ENCODE peak calls at places on chromosomes 6 and 20, in seven cellular contexts. H is IMR-90, Y is H9, A is mesendoderm, N is H1, D is mesenchymal stem cell, K is trophoblast cell. L is an unnamed sample.

GRCh38 chr6:154555075-154555677 is 44.7 kb upstream of the CNKSR3 start:
- DNase-seq in K (no peak), Y (no peak), D (peak; percentile 23), A (peak; percentile 64), H (peak; percentile 8), N (no peak), L (no peak)

GRCh38 chr6:84979541-84979940 is 215.1 kb upstream of the TBX18 start:
- DNase-seq in K (no peak), H (no peak), D (no peak), N (no peak), Y (no peak), A (peak; percentile 6), L (no peak)

GRCh38 chr6:45483021-45483420 is 105.3 kb upstream of the SUPT3H start:
- DNase-seq in K (no peak), N (no peak), Y (no peak), A (no peak), H (peak; percentile 98), D (peak; percentile 98), L (no peak)

GRCh38 chr6:139547082-139547776 is 172.8 kb upstream of the CITED2 start:
- DNase-seq in N (no peak), Y (no peak), K (no peak), D (peak; percentile 35), A (no peak), H (no peak), L (no peak)

GRCh38 chr6:54074591-54075195 is 36.5 kb upstream of the MLIP start:
- DNase-seq in A (peak; percentile 70), H (no peak), Y (no peak), D (no peak), K (peak; percentile 77), N (no peak), L (no peak)

GRCh38 chr6:41877051-41877680 is 18.0 kb downstream of the USP49 start:
- DNase-seq in K (no peak), H (no peak), D (no peak), A (no peak), N (no peak), Y (no peak), L (no peak)

GRCh38 chr6:89433637-89434499 is 916 bp downstream of the ANKRD6 start:
- DNase-seq in Y (no peak), H (no peak), D (no peak), N (no peak), A (peak; percentile 86), K (peak; percentile 19), L (no peak)

GRCh38 chr6:81708306-81708705 is 44.2 kb downstream of the TENT5A start:
- DNase-seq in N (peak; percentile 59), K (no peak), H (no peak), D (no peak), Y (peak; percentile 38), A (peak; percentile 93), L (peak; percentile 47)

GRCh38 chr6:131682427-131682826 is 18.8 kb downstream of the OR2A4 start:
- DNase-seq in K (no peak), Y (no peak), N (no peak), A (no peak), D (no peak), H (peak; percentile 17), L (no peak)

GRCh38 chr20:56731041-56731440 is 101.9 kb downstream of the TFAP2C start:
- DNase-seq in H (no peak), N (no peak), A (no peak), D (no peak), Y (no peak), K (no peak), L (no peak)

GRCh38 chr6:82863771-82864170 is 201.9 kb downstream of the UBE3D start:
- DNase-seq in Y (no peak), H (no peak), A (no peak), K (no peak), D (no peak), N (no peak), L (no peak)
- H2BK120ac ChIP-seq in Y (no peak overlapping the region), H (no peak overlapping the region), A (no peak overlapping the region), K (no peak overlapping the region), D (no peak overlapping the region), N (no peak overlapping the region), L (no peak overlapping the region)

GRCh38 chr20:19257201-19257600 is 44.8 kb downstream of the SLC24A3 start:
- DNase-seq in D (no peak), K (no peak), H (no peak), A (no peak), Y (no peak), N (no peak), L (no peak)
- H3K27ac ChIP-seq in D (no peak overlapping the region), K (no peak overlapping the region), H (no peak overlapping the region), A (no peak overlapping the region), Y (no peak overlapping the region), N (no peak overlapping the region), L (no peak overlapping the region)

DNA sequence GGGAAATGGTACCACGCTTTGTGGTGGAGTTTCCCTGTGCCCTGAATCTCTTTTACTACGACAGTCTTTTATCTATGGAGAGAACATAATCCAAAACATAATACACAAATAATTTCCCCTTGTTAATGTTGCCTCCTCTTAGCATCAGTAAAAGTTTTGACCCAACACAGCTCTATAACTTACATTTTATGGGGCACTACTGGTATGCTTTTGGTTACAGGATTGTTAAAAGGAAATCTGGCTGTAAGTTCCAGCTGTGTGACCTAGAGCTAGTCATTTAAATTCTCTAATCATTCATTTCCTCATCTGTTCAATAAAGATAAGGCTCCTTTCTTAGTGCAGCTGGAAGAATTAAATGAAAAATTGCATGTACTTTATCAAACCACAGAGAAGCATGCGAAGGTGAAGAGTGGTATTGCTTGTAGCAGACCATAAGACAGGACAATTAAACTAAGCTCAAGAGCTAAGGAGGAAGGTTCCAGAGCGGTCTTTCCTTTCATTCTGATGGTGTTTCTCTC is 4.6 kb downstream of the SLC17A2 start:
- DNase-seq in N (no peak), A (no peak), D (no peak), H (no peak), K (no peak), Y (no peak), L (no peak)
- H2BK120ac ChIP-seq in N (no peak overlapping the region), A (no peak overlapping the region), D (no peak overlapping the region), H (no peak overlapping the region), K (no peak overlapping the region), Y (no peak overlapping the region), L (no peak overlapping the region)

GRCh38 chr6:28868873-28869272 is 54.9 kb downstream of the TRIM27 start:
- DNase-seq in A (no peak), N (no peak), K (no peak), H (no peak), Y (no peak), D (no peak), L (no peak)

GRCh38 chr6:28864321-28864923 is 59.4 kb downstream of the TRIM27 start:
- DNase-seq in N (no peak), H (no peak), Y (no peak), A (no peak), D (no peak), K (no peak), L (no peak)

GRCh38 chr6:28866342-28867077 is 57.3 kb downstream of the TRIM27 start:
- DNase-seq in K (peak; percentile 89), A (peak; percentile 80), H (peak; percentile 29), Y (peak; percentile 85), D (peak; percentile 64), N (no peak), L (peak; percentile 54)

GRCh38 chr6:28863607-28864320 is 60.0 kb downstream of the TRIM27 start:
- DNase-seq in Y (peak; percentile 80), H (peak; percentile 82), D (peak; percentile 85), K (peak; percentile 79), A (peak; percentile 79), N (no peak), L (peak; percentile 87)

DNA sequence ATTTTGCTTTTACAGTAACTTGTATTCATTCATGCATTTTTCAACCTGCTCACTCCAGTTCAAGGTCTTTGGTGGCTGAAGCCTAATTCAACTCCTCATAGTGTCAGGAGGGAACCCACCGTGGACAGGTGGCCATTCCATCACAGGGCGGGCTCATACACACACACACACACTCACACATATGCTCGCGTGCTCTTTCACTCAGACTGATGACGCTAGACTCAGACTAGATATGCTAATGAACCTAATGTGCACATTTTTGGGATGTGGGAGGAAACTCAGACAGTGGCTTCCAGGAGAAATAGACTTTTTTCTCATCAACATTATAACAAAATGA is 56.7 kb downstream of the TRIM27 start:
- DNase-seq in K (peak; percentile 13), D (no peak), N (no peak), Y (no peak), H (peak; percentile 3), A (no peak), L (no peak)
- H3K27ac ChIP-seq in K (peak overlapping the region; percentile 54), D (no peak overlapping the region), N (peak overlapping the region; percentile 40), Y (no peak overlapping the region), H (no peak overlapping the region), A (no peak overlapping the region), L (peak overlapping the region; percentile 65)

GRCh38 chr6:110338820-110339470 is 19.2 kb downstream of the METTL24 start:
- DNase-seq in H (peak; percentile 37), K (no peak), Y (no peak), D (no peak), N (no peak), A (no peak), L (no peak)
- H2BK120ac ChIP-seq in H (no peak overlapping the region), K (no peak overlapping the region), Y (no peak overlapping the region), D (no peak overlapping the region), N (no peak overlapping the region), A (no peak overlapping the region), L (no peak overlapping the region)

GRCh38 chr6:125854355-125854754 is 63.6 kb downstream of the NCOA7 start:
- DNase-seq in A (no peak), N (no peak), K (no peak), D (no peak), H (no peak), Y (no peak), L (no peak)

GRCh38 chr6:125853168-125853567 is 62.4 kb downstream of the NCOA7 start:
- DNase-seq in K (no peak), D (no peak), Y (no peak), H (no peak), N (no peak), A (no peak), L (no peak)

GRCh38 chr6:125857846-125858245 is 67.1 kb downstream of the NCOA7 start:
- DNase-seq in Y (no peak), H (no peak), K (no peak), N (no peak), A (no peak), D (no peak), L (no peak)

GRCh38 chr6:125853740-125854139 is 63.0 kb downstream of the NCOA7 start:
- DNase-seq in D (no peak), A (peak; percentile 23), H (no peak), Y (no peak), N (no peak), K (no peak), L (no peak)

GRCh38 chr6:125855783-125856182 is 65.0 kb downstream of the NCOA7 start:
- DNase-seq in Y (no peak), A (no peak), N (no peak), H (no peak), D (no peak), K (no peak), L (no peak)
- H3K27ac ChIP-seq in Y (no peak overlapping the region), A (no peak overlapping the region), N (no peak overlapping the region), H (no peak overlapping the region), D (no peak overlapping the region), K (no peak overlapping the region), L (no peak overlapping the region)

DNA sequence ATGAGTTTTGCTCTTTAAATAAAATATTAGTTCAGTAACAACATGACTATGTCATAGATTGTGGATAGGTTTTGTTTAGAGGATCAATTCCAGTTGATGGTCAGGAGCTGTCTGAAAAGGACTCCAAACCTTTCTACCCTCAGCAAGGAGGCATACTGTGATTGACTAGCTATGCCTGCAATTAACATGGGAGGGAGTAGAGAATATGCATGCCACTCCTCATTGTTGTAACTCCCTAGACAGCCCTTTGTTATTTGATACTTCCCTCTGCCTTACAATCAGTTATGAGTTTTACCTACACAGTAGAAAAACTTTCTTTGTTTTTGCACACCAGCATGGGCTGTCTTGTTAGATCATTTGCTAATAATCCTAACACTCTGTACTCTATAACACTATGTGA is 1418.5 kb downstream of the KHDRBS2 start:
- DNase-seq in K (no peak), A (peak; percentile 27), H (no peak), D (no peak), Y (no peak), N (no peak), L (no peak)
- H2BK120ac ChIP-seq in K (no peak overlapping the region), A (no peak overlapping the region), H (no peak overlapping the region), D (no peak overlapping the region), Y (no peak overlapping the region), N (no peak overlapping the region), L (no peak overlapping the region)